ENCODE peak calls at places on chromosomes 2 and 18, in nine cellular contexts. E is activated T-helper 1 cell treated with anti-CD3 and anti-CD28 coated beads, Interleukin-2, amount 50 U/mL, for 16 hours; V is IMR-90; U is HuH-7.5; H is C1 segment of cervical spinal cord; C is NCI-H2081; S is putamen; W is astrocyte of the spinal cord; L is glomerular endothelial cell. O is an unnamed sample.

GRCh38 chr2:203126971-203127370 is 111.8 kb upstream of the CYP20A1 start:
- DNase-seq in E (no peak), V (no peak), U (no peak), H (no peak), C (no peak), S (no peak), W (no peak), L (no peak), O (no peak)

GRCh38 chr2:176677746-176678145 is 408.5 kb downstream of the MTX2 start:
- DNase-seq in E (no peak), V (no peak), U (no peak), H (no peak), C (no peak), S (no peak), W (no peak), L (no peak), O (no peak)

GRCh38 chr2:85744771-85745601 is 8.8 kb upstream of the ATOH8 start:
- DNase-seq in E (no peak), V (peak), U (no peak), H (no peak), C (no peak), S (peak), W (peak), L (no peak), O (no peak)

GRCh38 chr2:68379184-68379708 is 14.2 kb downstream of the PLEK start:
- DNase-seq in E (no peak), V (no peak), U (no peak), H (no peak), C (no peak), S (no peak), W (no peak), L (no peak), O (no peak)

GRCh38 chr2:30109856-30110255 is 37.0 kb upstream of the YPEL5 start:
- DNase-seq in E (no peak), V (no peak), U (no peak), H (no peak), C (no peak), S (no peak), W (no peak), L (no peak), O (no peak)

GRCh38 chr2:86482034-86482433 is 40.9 kb downstream of the KDM3A start:
- DNase-seq in E (no peak), V (peak), U (no peak), H (no peak), C (no peak), S (no peak), W (no peak), L (no peak), O (no peak)

GRCh38 chr2:199458806-199459285 is 1.1 kb upstream of the SATB2 start:
- DNase-seq in E (no peak), V (peak), U (no peak), H (no peak), C (no peak), S (no peak), W (peak), L (no peak), O (no peak)

GRCh38 chr2:109218087-109218791 is 89.2 kb downstream of the SH3RF3 start:
- DNase-seq in E (no peak), V (peak), U (no peak), H (no peak), C (no peak), S (no peak), W (peak), L (no peak), O (no peak)

GRCh38 chr18:58861853-58862252 is 2.8 kb upstream of the ZNF532 start:
- DNase-seq in E (no peak), V (no peak), U (no peak), H (no peak), C (no peak), S (no peak), W (no peak), L (no peak), O (no peak)

GRCh38 chr2:99555410-99555809 is 65.6 kb upstream of the REV1 start:
- DNase-seq in E (no peak), V (no peak), U (no peak), H (no peak), C (no peak), S (no peak), W (no peak), L (no peak), O (no peak)

GRCh38 chr2:32663864-32664263 is 36.0 kb downstream of the TTC27 start:
- DNase-seq in E (no peak), V (peak), U (no peak), H (no peak), C (no peak), S (no peak), W (no peak), L (no peak), O (no peak)

GRCh38 chr2:220104871-220105351 is 477.5 kb downstream of the SLC4A3 start:
- DNase-seq in E (no peak), V (peak), U (no peak), H (no peak), C (no peak), S (no peak), W (peak), L (no peak), O (no peak)

GRCh38 chr18:6414723-6415362 is at the start of gene L3MBTL4:
- DNase-seq in E (no peak), V (no peak), U (no peak), H (peak), C (peak), S (peak), W (peak), L (no peak), O (no peak)

GRCh38 chr18:69636529-69637301 is 236.0 kb downstream of the DOK6 start:
- DNase-seq in E (no peak), V (no peak), U (no peak), H (no peak), C (no peak), S (peak), W (no peak), L (no peak), O (no peak)

GRCh38 chr2:85435986-85436835 is 17.7 kb downstream of the SH2D6 start:
- DNase-seq in E (no peak), V (no peak), U (no peak), H (no peak), C (no peak), S (no peak), W (no peak), L (no peak), O (no peak)

GRCh38 chr18:8480506-8481328 is 128.5 kb upstream of the RAB12 start:
- DNase-seq in E (no peak), V (peak), U (peak), H (peak), C (no peak), S (peak), W (peak), L (peak), O (peak)

GRCh38 chr2:209556354-209556961 is 132.6 kb downstream of the MAP2 start:
- DNase-seq in E (no peak), V (peak), U (peak), H (no peak), C (peak), S (no peak), W (peak), L (peak), O (peak)

GRCh38 chr2:6674381-6674780 is 191.3 kb downstream of the CMPK2 start:
- DNase-seq in E (no peak), V (no peak), U (no peak), H (no peak), C (no peak), S (no peak), W (peak), L (no peak), O (no peak)

GRCh38 chr2:27798948-27799645 is 27.6 kb downstream of the MRPL33 start:
- DNase-seq in E (no peak), V (peak), U (no peak), H (no peak), C (no peak), S (peak), W (peak), L (peak), O (no peak)